ENCODE peak calls at places on chromosomes 11 and 22, in five cellular contexts. R is pulmonary artery endothelial cell, F is T1000, B is nephron progenitor cell, T is foreskin fibroblast. V is an unnamed sample.

GRCh38 chr11:116339306-116339705 is 433.5 kb downstream of the BUD13 start:
- DNase-seq in R (no peak), F (no peak), B (no peak), T (no peak), V (no peak)

GRCh38 chr11:71501071-71501985 is 25.7 kb upstream of the KRTAP5-7 start:
- DNase-seq in R (no peak), F (no peak), B (no peak), T (no peak), V (no peak)

GRCh38 chr11:17460406-17460805 is 16.2 kb downstream of the ABCC8 start:
- DNase-seq in R (no peak), F (no peak), B (no peak), T (no peak), V (no peak)

GRCh38 chr11:46051102-46051501 is 70.2 kb downstream of the PHF21A start:
- DNase-seq in R (no peak), F (no peak), B (no peak), T (no peak), V (no peak)

GRCh38 chr22:45945621-45946020 is 31.3 kb downstream of the WNT7B start:
- DNase-seq in R (no peak), F (no peak), B (no peak), T (no peak), V (no peak)

GRCh38 chr11:2778630-2779498 is 79.1 kb upstream of the KCNQ1OT1 start:
- DNase-seq in R (no peak), F (no peak), B (no peak), T (peak), V (no peak)

GRCh38 chr11:118744001-118744400 is 47.0 kb downstream of the DDX6 start:
- DNase-seq in R (no peak), F (no peak), B (no peak), T (peak), V (no peak)

GRCh38 chr11:85806876-85807275 is 4.1 kb downstream of the SYTL2 start:
- DNase-seq in R (no peak), F (no peak), B (no peak), T (peak), V (no peak)

GRCh38 chr22:31938258-31938657 is 6.1 kb upstream of the YWHAH start:
- DNase-seq in R (no peak), F (no peak), B (no peak), T (no peak), V (no peak)

GRCh38 chr11:95451682-95452081 is 220.7 kb upstream of the SESN3 start:
- DNase-seq in R (no peak), F (no peak), B (no peak), T (peak), V (no peak)

GRCh38 chr11:86414032-86414431 is 39.3 kb downstream of the CCDC81 start:
- DNase-seq in R (no peak), F (no peak), B (no peak), T (no peak), V (no peak)

GRCh38 chr11:13012037-13012693 is 3.0 kb downstream of the RASSF10 start:
- DNase-seq in R (no peak), F (no peak), B (peak), T (no peak), V (no peak)

GRCh38 chr11:57321996-57322880 is 2.5 kb downstream of the TNKS1BP1 start:
- DNase-seq in R (peak), F (peak), B (peak), T (peak), V (peak)

GRCh38 chr11:2671748-2672147 is 28.0 kb downstream of the KCNQ1OT1 start:
- DNase-seq in R (no peak), F (no peak), B (no peak), T (no peak), V (no peak)

GRCh38 chr11:57597971-57598830 is 716 bp downstream of the SERPING1 start:
- DNase-seq in R (no peak), F (no peak), B (peak), T (peak), V (peak)

GRCh38 chr11:86743223-86744118 is 56.9 kb upstream of the PRSS23 start:
- DNase-seq in R (peak), F (peak), B (no peak), T (peak), V (peak)

GRCh38 chr11:130582994-130583393 is 134.5 kb downstream of the ADAMTS15 start:
- DNase-seq in R (no peak), F (no peak), B (no peak), T (peak), V (no peak)

GRCh38 chr11:101880208-101880607 is 34.6 kb upstream of the CEP126 start:
- DNase-seq in R (peak), F (no peak), B (no peak), T (peak), V (no peak)

GRCh38 chr11:35014352-35014751 is 97.9 kb downstream of the PDHX start:
- DNase-seq in R (no peak), F (no peak), B (no peak), T (peak), V (peak)